ENCODE peak calls at places on chromosomes 7 and 10, in ten cellular contexts. One of them, this sample, is unnamed.

GRCh38 chr10:112022196-112022595 is 161.4 kb downstream of the GPAM start:
- DNase-seq in BJ: no peak
- DNase-seq in H7: no peak
- DNase-seq in bronchial epithelial cell: no peak
- DNase-seq in AG04449: no peak
- DNase-seq in HFF-Myc: no peak
- DNase-seq in CD8-positive, alpha-beta memory T cell: no peak
- DNase-seq in WERI-Rb-1: no peak
- DNase-seq in heart right ventricle: no peak
- DNase-seq in CD8-positive, alpha-beta T cell: no peak
- DNase-seq in this sample: no peak

GRCh38 chr10:13743101-13743693 is 156.4 kb downstream of the PRPF18 start:
- DNase-seq in heart right ventricle: peak
- DNase-seq in bronchial epithelial cell: no peak
- DNase-seq in CD8-positive, alpha-beta T cell: no peak
- DNase-seq in CD8-positive, alpha-beta memory T cell: no peak
- DNase-seq in WERI-Rb-1: no peak
- DNase-seq in AG04449: no peak
- DNase-seq in H7: no peak
- DNase-seq in HFF-Myc: no peak
- DNase-seq in BJ: no peak
- DNase-seq in this sample: peak

GRCh38 chr7:318476-319266 is 28.7 kb downstream of the FOXL3 start:
- DNase-seq in AG04449: no peak
- DNase-seq in WERI-Rb-1: peak
- DNase-seq in CD8-positive, alpha-beta T cell: no peak
- DNase-seq in CD8-positive, alpha-beta memory T cell: no peak
- DNase-seq in HFF-Myc: no peak
- DNase-seq in bronchial epithelial cell: no peak
- DNase-seq in BJ: no peak
- DNase-seq in heart right ventricle: no peak
- DNase-seq in H7: no peak
- DNase-seq in this sample: no peak

GRCh38 chr10:19652750-19653149 is 163.5 kb upstream of the PLXDC2 start:
- DNase-seq in WERI-Rb-1: no peak
- DNase-seq in BJ: no peak
- DNase-seq in heart right ventricle: no peak
- DNase-seq in CD8-positive, alpha-beta memory T cell: no peak
- DNase-seq in HFF-Myc: no peak
- DNase-seq in CD8-positive, alpha-beta T cell: no peak
- DNase-seq in bronchial epithelial cell: no peak
- DNase-seq in H7: no peak
- DNase-seq in AG04449: no peak
- DNase-seq in this sample: no peak

GRCh38 chr10:22648547-22648961 is 65.8 kb downstream of the PIP4K2A start:
- DNase-seq in HFF-Myc: peak
- DNase-seq in bronchial epithelial cell: no peak
- DNase-seq in CD8-positive, alpha-beta memory T cell: no peak
- DNase-seq in BJ: peak
- DNase-seq in H7: no peak
- DNase-seq in AG04449: peak
- DNase-seq in heart right ventricle: no peak
- DNase-seq in WERI-Rb-1: no peak
- DNase-seq in CD8-positive, alpha-beta T cell: no peak
- DNase-seq in this sample: no peak

GRCh38 chr10:114544045-114544659 is 113.9 kb downstream of the ABLIM1 start:
- DNase-seq in H7: no peak
- DNase-seq in AG04449: no peak
- DNase-seq in BJ: no peak
- DNase-seq in CD8-positive, alpha-beta T cell: peak
- DNase-seq in heart right ventricle: no peak
- DNase-seq in HFF-Myc: no peak
- DNase-seq in WERI-Rb-1: no peak
- DNase-seq in bronchial epithelial cell: peak
- DNase-seq in CD8-positive, alpha-beta memory T cell: peak
- DNase-seq in this sample: peak

GRCh38 chr10:124671486-124672075 is 72.6 kb downstream of the FAM53B start:
- DNase-seq in CD8-positive, alpha-beta T cell: no peak
- DNase-seq in AG04449: no peak
- DNase-seq in HFF-Myc: no peak
- DNase-seq in BJ: no peak
- DNase-seq in heart right ventricle: peak
- DNase-seq in WERI-Rb-1: peak
- DNase-seq in bronchial epithelial cell: peak
- DNase-seq in H7: peak
- DNase-seq in CD8-positive, alpha-beta memory T cell: no peak
- DNase-seq in this sample: no peak

GRCh38 chr10:53111529-53111928 is 338.9 kb upstream of the MBL2 start:
- DNase-seq in BJ: no peak
- DNase-seq in bronchial epithelial cell: peak
- DNase-seq in WERI-Rb-1: no peak
- DNase-seq in heart right ventricle: no peak
- DNase-seq in AG04449: no peak
- DNase-seq in HFF-Myc: no peak
- DNase-seq in H7: no peak
- DNase-seq in CD8-positive, alpha-beta memory T cell: no peak
- DNase-seq in CD8-positive, alpha-beta T cell: no peak
- DNase-seq in this sample: no peak

GRCh38 chr10:28470873-28471704 is 61.8 kb upstream of the WAC start:
- DNase-seq in CD8-positive, alpha-beta memory T cell: no peak
- DNase-seq in heart right ventricle: no peak
- DNase-seq in AG04449: no peak
- DNase-seq in WERI-Rb-1: no peak
- DNase-seq in BJ: no peak
- DNase-seq in CD8-positive, alpha-beta T cell: no peak
- DNase-seq in bronchial epithelial cell: no peak
- DNase-seq in HFF-Myc: peak
- DNase-seq in H7: peak
- DNase-seq in this sample: no peak

GRCh38 chr10:132858121-132859081 is 72.5 kb upstream of the NKX6-2 start:
- DNase-seq in heart right ventricle: no peak
- DNase-seq in HFF-Myc: no peak
- DNase-seq in AG04449: no peak
- DNase-seq in CD8-positive, alpha-beta memory T cell: no peak
- DNase-seq in BJ: no peak
- DNase-seq in CD8-positive, alpha-beta T cell: no peak
- DNase-seq in bronchial epithelial cell: no peak
- DNase-seq in H7: peak
- DNase-seq in WERI-Rb-1: no peak
- DNase-seq in this sample: peak

GRCh38 chr7:135659159-135659837 is 3.0 kb upstream of the STMP1 start:
- DNase-seq in BJ: no peak
- DNase-seq in HFF-Myc: no peak
- DNase-seq in CD8-positive, alpha-beta T cell: no peak
- DNase-seq in WERI-Rb-1: no peak
- DNase-seq in H7: no peak
- DNase-seq in AG04449: no peak
- DNase-seq in bronchial epithelial cell: no peak
- DNase-seq in heart right ventricle: no peak
- DNase-seq in CD8-positive, alpha-beta memory T cell: no peak
- DNase-seq in this sample: no peak

GRCh38 chr7:3733541-3734140 is 432.6 kb downstream of the SDK1 start:
- DNase-seq in WERI-Rb-1: no peak
- DNase-seq in bronchial epithelial cell: no peak
- DNase-seq in heart right ventricle: no peak
- DNase-seq in CD8-positive, alpha-beta T cell: no peak
- DNase-seq in BJ: no peak
- DNase-seq in AG04449: no peak
- DNase-seq in H7: no peak
- DNase-seq in HFF-Myc: no peak
- DNase-seq in CD8-positive, alpha-beta memory T cell: no peak
- DNase-seq in this sample: no peak

GRCh38 chr7:99127636-99128035 is 16.3 kb downstream of the SMURF1 start:
- DNase-seq in BJ: no peak
- DNase-seq in heart right ventricle: no peak
- DNase-seq in CD8-positive, alpha-beta memory T cell: no peak
- DNase-seq in AG04449: no peak
- DNase-seq in CD8-positive, alpha-beta T cell: no peak
- DNase-seq in WERI-Rb-1: no peak
- DNase-seq in HFF-Myc: no peak
- DNase-seq in H7: no peak
- DNase-seq in bronchial epithelial cell: peak
- DNase-seq in this sample: no peak

GRCh38 chr7:117203205-117203604 is 119.7 kb downstream of the WNT2 start:
- DNase-seq in AG04449: no peak
- DNase-seq in CD8-positive, alpha-beta memory T cell: no peak
- DNase-seq in CD8-positive, alpha-beta T cell: no peak
- DNase-seq in HFF-Myc: no peak
- DNase-seq in BJ: no peak
- DNase-seq in WERI-Rb-1: no peak
- DNase-seq in H7: no peak
- DNase-seq in bronchial epithelial cell: no peak
- DNase-seq in heart right ventricle: no peak
- DNase-seq in this sample: no peak

GRCh38 chr7:31782411-31782991 is 95.5 kb downstream of the PPP1R17 start:
- DNase-seq in heart right ventricle: no peak
- DNase-seq in HFF-Myc: peak
- DNase-seq in AG04449: no peak
- DNase-seq in BJ: no peak
- DNase-seq in CD8-positive, alpha-beta T cell: no peak
- DNase-seq in CD8-positive, alpha-beta memory T cell: no peak
- DNase-seq in bronchial epithelial cell: peak
- DNase-seq in WERI-Rb-1: peak
- DNase-seq in H7: peak
- DNase-seq in this sample: no peak

DNA sequence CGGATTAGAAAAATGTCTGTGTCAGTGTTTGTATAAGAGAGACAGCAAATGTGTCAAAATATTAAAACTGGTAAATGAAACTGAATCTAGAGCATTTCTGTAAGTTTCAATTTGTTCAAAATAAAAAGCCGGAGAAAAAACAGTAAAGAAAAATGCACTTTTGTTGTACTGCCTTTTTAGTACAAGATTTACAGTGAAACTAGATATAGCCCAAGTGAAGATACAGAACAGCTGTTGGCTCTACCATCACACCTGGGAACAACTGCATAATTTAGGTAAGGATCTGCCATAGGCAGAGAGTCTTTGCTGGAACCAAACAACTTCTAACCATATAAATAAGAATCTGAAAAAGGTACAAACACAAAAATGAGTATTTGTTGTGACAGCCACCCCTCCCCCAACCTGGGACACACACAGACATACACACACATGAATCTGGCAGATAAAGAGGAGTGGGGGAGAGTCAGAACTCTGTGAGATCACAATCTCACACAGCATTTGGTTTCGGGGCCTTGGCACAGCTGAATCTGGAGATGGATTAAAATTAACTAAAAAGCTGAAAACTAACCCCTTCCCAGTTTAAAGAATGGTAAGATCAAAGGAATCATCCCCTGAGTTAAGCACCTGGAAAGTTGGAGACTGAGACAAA is 54.8 kb downstream of the DPY19L1 start:
- DNase-seq in CD8-positive, alpha-beta T cell: no peak
- DNase-seq in AG04449: no peak
- DNase-seq in heart right ventricle: no peak
- DNase-seq in WERI-Rb-1: no peak
- DNase-seq in H7: no peak
- DNase-seq in bronchial epithelial cell: no peak
- DNase-seq in CD8-positive, alpha-beta memory T cell: no peak
- DNase-seq in BJ: no peak
- DNase-seq in HFF-Myc: no peak
- DNase-seq in this sample: no peak
- H3K4me3 ChIP-seq in CD8-positive, alpha-beta T cell: no peak
- H3K4me3 ChIP-seq in AG04449: no peak
- H3K4me3 ChIP-seq in heart right ventricle: no peak
- H3K4me3 ChIP-seq in WERI-Rb-1: no peak
- H3K4me3 ChIP-seq in H7: no peak
- H3K4me3 ChIP-seq in bronchial epithelial cell: no peak
- H3K4me3 ChIP-seq in CD8-positive, alpha-beta memory T cell: no peak
- H3K4me3 ChIP-seq in BJ: no peak
- H3K4me3 ChIP-seq in HFF-Myc: no peak
- H3K4me3 ChIP-seq in this sample: no peak

GRCh38 chr7:101238226-101239182 is 902 bp upstream of the CLDN15 start:
- DNase-seq in BJ: no peak
- DNase-seq in CD8-positive, alpha-beta memory T cell: no peak
- DNase-seq in AG04449: no peak
- DNase-seq in CD8-positive, alpha-beta T cell: no peak
- DNase-seq in HFF-Myc: no peak
- DNase-seq in WERI-Rb-1: peak
- DNase-seq in H7: peak
- DNase-seq in bronchial epithelial cell: no peak
- DNase-seq in heart right ventricle: no peak
- DNase-seq in this sample: no peak
- H3K4me3 ChIP-seq in BJ: no peak
- H3K4me3 ChIP-seq in CD8-positive, alpha-beta memory T cell: no peak
- H3K4me3 ChIP-seq in AG04449: no peak
- H3K4me3 ChIP-seq in CD8-positive, alpha-beta T cell: no peak
- H3K4me3 ChIP-seq in HFF-Myc: no peak
- H3K4me3 ChIP-seq in WERI-Rb-1: peak
- H3K4me3 ChIP-seq in H7: no peak
- H3K4me3 ChIP-seq in bronchial epithelial cell: no peak
- H3K4me3 ChIP-seq in heart right ventricle: no peak
- H3K4me3 ChIP-seq in this sample: no peak

GRCh38 chr7:69517985-69518731 is 80.1 kb upstream of the AUTS2 start:
- DNase-seq in bronchial epithelial cell: no peak
- DNase-seq in CD8-positive, alpha-beta T cell: no peak
- DNase-seq in WERI-Rb-1: no peak
- DNase-seq in CD8-positive, alpha-beta memory T cell: no peak
- DNase-seq in HFF-Myc: no peak
- DNase-seq in AG04449: no peak
- DNase-seq in H7: peak
- DNase-seq in heart right ventricle: no peak
- DNase-seq in BJ: no peak
- DNase-seq in this sample: no peak
- H3K4me3 ChIP-seq in bronchial epithelial cell: no peak
- H3K4me3 ChIP-seq in CD8-positive, alpha-beta T cell: no peak
- H3K4me3 ChIP-seq in WERI-Rb-1: no peak
- H3K4me3 ChIP-seq in CD8-positive, alpha-beta memory T cell: no peak
- H3K4me3 ChIP-seq in HFF-Myc: no peak
- H3K4me3 ChIP-seq in AG04449: no peak
- H3K4me3 ChIP-seq in H7: no peak
- H3K4me3 ChIP-seq in heart right ventricle: no peak
- H3K4me3 ChIP-seq in BJ: no peak
- H3K4me3 ChIP-seq in this sample: no peak

DNA sequence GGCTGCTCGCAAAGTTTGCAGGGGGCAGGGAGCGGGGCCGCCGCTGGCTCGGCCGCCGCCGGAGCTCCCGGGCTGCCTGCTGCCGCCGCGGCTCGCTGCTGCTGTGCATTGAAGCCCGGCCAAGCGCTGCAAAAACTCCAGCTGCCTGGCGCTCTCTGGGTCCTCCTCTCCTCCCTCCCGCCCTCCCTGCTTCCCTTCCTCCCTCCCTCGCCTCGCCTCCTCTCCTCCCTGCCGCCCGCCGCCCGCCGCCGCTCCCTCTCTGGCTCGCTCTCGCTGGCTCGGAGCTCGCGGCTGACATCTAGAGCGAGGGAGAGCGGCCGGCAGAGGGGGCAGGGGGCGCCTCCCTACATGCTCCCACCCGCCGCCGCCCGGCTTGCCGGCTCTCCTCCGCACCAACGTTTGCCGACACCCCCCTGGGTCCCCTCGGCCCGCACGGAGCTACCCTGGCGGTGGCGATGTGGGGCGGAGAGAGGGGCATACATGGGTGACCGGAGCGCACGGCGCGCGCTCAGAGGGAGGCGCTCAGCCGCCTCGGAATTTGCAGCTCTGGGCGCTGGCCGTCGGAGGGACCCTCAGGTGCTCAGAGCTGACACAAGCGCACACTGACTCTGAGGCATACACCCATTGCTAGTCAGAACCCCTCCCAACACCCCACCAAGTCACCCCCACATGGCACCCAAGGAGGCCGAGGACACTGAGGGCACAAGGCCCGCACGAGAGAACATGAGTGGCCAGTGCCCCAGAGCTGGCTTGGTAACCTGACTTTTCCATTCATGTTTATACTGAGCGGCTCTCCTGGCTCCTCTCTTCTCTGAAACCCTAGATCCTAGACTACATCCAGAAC is 1.2 kb upstream of the PLXNA4 start:
- DNase-seq in AG04449: no peak
- DNase-seq in WERI-Rb-1: peak
- DNase-seq in CD8-positive, alpha-beta T cell: no peak
- DNase-seq in H7: peak
- DNase-seq in bronchial epithelial cell: no peak
- DNase-seq in CD8-positive, alpha-beta memory T cell: no peak
- DNase-seq in BJ: no peak
- DNase-seq in heart right ventricle: peak
- DNase-seq in HFF-Myc: no peak
- DNase-seq in this sample: peak
- H3K4me3 ChIP-seq in AG04449: peak
- H3K4me3 ChIP-seq in WERI-Rb-1: peak
- H3K4me3 ChIP-seq in CD8-positive, alpha-beta T cell: no peak
- H3K4me3 ChIP-seq in H7: peak
- H3K4me3 ChIP-seq in bronchial epithelial cell: no peak
- H3K4me3 ChIP-seq in CD8-positive, alpha-beta memory T cell: no peak
- H3K4me3 ChIP-seq in BJ: no peak
- H3K4me3 ChIP-seq in heart right ventricle: peak
- H3K4me3 ChIP-seq in HFF-Myc: no peak
- H3K4me3 ChIP-seq in this sample: peak

This sample was measured in ascending aorta.